ENCODE peak calls at places on chromosomes 11 and 22, in seven cellular contexts. Y is renal cortical epithelial cell; F is stimulated activated CD4-positive, alpha-beta T cell treated with anti-CD3 and anti-CD28 coated beads, Interleukin-1b, Interleukin-23, amount 100 ng/mL, for 24 hours; H is neuronal stem cell; L is NCI-H1048; W is stimulated activated CD8-positive, alpha-beta memory T cell treated with anti-CD3 and anti-CD28 coated beads, Interleukin-4, amount 100 ng/mL, for 4 hours; V is naive thymus-derived CD8-positive, alpha-beta T cell. S is an unnamed sample.

GRCh38 chr22:22769434-22770279 is 118.0 kb upstream of the IGLL5 start:
- DNase-seq in Y (no peak), F (no peak), H (no peak), L (no peak), W (no peak), V (no peak), S (no peak)

GRCh38 chr22:32901925-32902324 is 100.4 kb downstream of the TIMP3 start:
- DNase-seq in Y (no peak), F (no peak), H (no peak), L (no peak), W (no peak), V (no peak), S (no peak)

GRCh38 chr11:92253945-92254344 is 29.3 kb downstream of the FAT3 start:
- DNase-seq in Y (no peak), F (no peak), H (no peak), L (no peak), W (no peak), V (no peak), S (no peak)

GRCh38 chr11:121321614-121322243 is 29.2 kb downstream of the SC5D start:
- DNase-seq in Y (peak; percentile 28), F (no peak), H (peak; percentile 12), L (no peak), W (no peak), V (peak; percentile 49), S (peak; percentile 51)

GRCh38 chr11:30635401-30635989 is 49.3 kb upstream of the MPPED2 start:
- DNase-seq in Y (peak; percentile 56), F (no peak), H (peak; percentile 52), L (no peak), W (no peak), V (no peak), S (no peak)

GRCh38 chr11:105466582-105467228 is 143.2 kb upstream of the GRIA4 start:
- DNase-seq in Y (peak; percentile 77), F (no peak), H (no peak), L (peak; percentile 30), W (no peak), V (no peak), S (no peak)

GRCh38 chr11:109071712-109072524 is 350.1 kb upstream of the C11orf87 start:
- DNase-seq in Y (no peak), F (no peak), H (no peak), L (no peak), W (no peak), V (no peak), S (no peak)

GRCh38 chr11:94895451-94895850 is 77.9 kb downstream of the CWC15 start:
- DNase-seq in Y (peak; percentile 65), F (no peak), H (no peak), L (no peak), W (no peak), V (no peak), S (no peak)

GRCh38 chr22:36131907-36132306 is 28.6 kb downstream of the APOL3 start:
- DNase-seq in Y (no peak), F (no peak), H (no peak), L (no peak), W (no peak), V (no peak), S (no peak)

S was measured in GM13976.